ENCODE peak calls at places on chromosomes 4 and X, in eight cellular contexts. H, B, V, C, K, X, L and A are unnamed samples.

GRCh38 chrX:49309401-49309981 is 6.0 kb downstream of the GAGE10 start:
- DNase-seq in L (peak; percentile 52), H (no peak), V (peak; percentile 50), B (no peak), X (peak; percentile 41), K (no peak), C (no peak), A (no peak)

GRCh38 chrX:22395372-22395771 is 122.7 kb downstream of the CBLL2 start:
- DNase-seq in X (peak; percentile 22), C (no peak), L (no peak), K (no peak), V (peak; percentile 58), H (no peak), B (no peak), A (no peak)

GRCh38 chr4:11496313-11496956 is 67.7 kb upstream of the HS3ST1 start:
- DNase-seq in L (no peak), K (peak; percentile 18), B (no peak), H (no peak), C (no peak), X (no peak), V (peak; percentile 37), A (no peak)

GRCh38 chr4:174933083-174933482 is 14.9 kb downstream of the ADAM29 start:
- DNase-seq in X (no peak), L (no peak), V (no peak), C (no peak), K (no peak), H (no peak), B (no peak), A (no peak)

GRCh38 chr4:41360911-41361830 is 104.4 kb downstream of the UCHL1 start:
- DNase-seq in V (peak; percentile 32), L (peak; percentile 75), K (no peak), B (peak; percentile 43), H (peak; percentile 43), C (peak; percentile 66), X (no peak), A (no peak)

GRCh38 chr4:52299120-52299519 is 248.0 kb downstream of the SPATA18 start:
- DNase-seq in K (no peak), X (no peak), C (no peak), V (no peak), H (no peak), L (no peak), B (no peak), A (no peak)

GRCh38 chrX:136237074-136237473 is 14.1 kb downstream of the MAP7D3 start:
- DNase-seq in H (no peak), L (no peak), V (no peak), X (no peak), B (no peak), C (no peak), K (no peak), A (no peak)

GRCh38 chr4:166279261-166279660 is 406.2 kb downstream of the TLL1 start:
- DNase-seq in B (no peak), C (no peak), X (no peak), H (no peak), L (no peak), V (no peak), K (no peak), A (no peak)

GRCh38 chr4:986949-987688 is at the start of gene IDUA:
- DNase-seq in C (peak; percentile 90), B (peak; percentile 85), L (peak; percentile 77), X (peak; percentile 72), K (no peak), H (peak; percentile 90), V (peak; percentile 67), A (peak; percentile 96)

GRCh38 chrX:69424161-69424560 is 80.0 kb upstream of the NALF2 start:
- DNase-seq in C (no peak), V (peak; percentile 31), H (no peak), L (no peak), B (no peak), X (peak; percentile 25), K (no peak), A (no peak)
- TF ChIP-seq CTCF in C (peak; percentile 21), V (peak; percentile 43), H (peak; percentile 6), L (peak; percentile 51), B (no peak), X (peak; percentile 24), K (peak; percentile 18), A (no peak)

GRCh38 chrX:41863343-41864203 is 59.8 kb downstream of the CASK start:
- DNase-seq in X (no peak), H (no peak), L (no peak), V (no peak), K (no peak), C (no peak), B (no peak), A (no peak)
- TF ChIP-seq CTCF in X (no peak), H (no peak), L (no peak), V (no peak), K (no peak), C (no peak), B (no peak), A (no peak)

GRCh38 chrX:71147496-71148277 is 3.0 kb downstream of the NLGN3 start:
- DNase-seq in K (no peak), X (no peak), L (no peak), C (no peak), V (no peak), H (no peak), B (no peak), A (peak; percentile 17)
- TF ChIP-seq CTCF in K (no peak), X (no peak), L (no peak), C (no peak), V (no peak), H (no peak), B (no peak), A (no peak)

GRCh38 chr4:56668267-56668666 is 12.8 kb downstream of the HOPX start:
- DNase-seq in H (peak; percentile 15), V (no peak), K (no peak), L (no peak), X (no peak), C (no peak), B (no peak), A (peak; percentile 39)
- TF ChIP-seq CTCF in H (peak; percentile 39), V (peak; percentile 56), K (peak; percentile 14), L (no peak), X (peak; percentile 54), C (no peak), B (no peak), A (no peak)

GRCh38 chr4:26372525-26373172 is 51.8 kb downstream of the RBPJ start:
- DNase-seq in L (no peak), H (no peak), X (peak; percentile 80), B (no peak), C (no peak), V (peak; percentile 92), K (peak; percentile 90), A (peak; percentile 57)
- TF ChIP-seq CTCF in L (no peak), H (no peak), X (no peak), B (no peak), C (no peak), V (no peak), K (no peak), A (no peak)

DNA sequence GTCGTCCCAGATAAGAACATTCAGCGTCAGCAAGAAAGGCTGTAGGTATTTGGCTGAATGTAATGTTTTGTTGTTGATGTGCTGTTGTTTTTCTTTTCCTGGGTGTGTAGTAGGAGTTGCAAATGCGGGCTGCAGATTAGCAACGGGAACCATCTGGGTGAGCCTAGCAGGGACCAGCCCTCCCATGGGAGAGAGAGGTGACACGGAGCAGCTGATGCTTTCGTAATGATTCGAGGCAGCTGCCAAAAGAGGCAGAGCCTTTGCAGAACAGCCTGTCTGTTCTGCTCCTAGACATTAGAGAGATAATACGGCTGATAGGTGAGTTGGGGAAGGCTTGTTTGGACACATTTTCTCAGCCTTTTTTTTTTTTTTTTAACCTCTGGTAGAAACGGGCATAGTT is 25.3 kb downstream of the ARSF start:
- DNase-seq in B (no peak), K (no peak), V (peak; percentile 13), L (no peak), H (no peak), X (peak; percentile 4), C (no peak), A (no peak)
- TF ChIP-seq CTCF in B (no peak), K (no peak), V (no peak), L (no peak), H (no peak), X (no peak), C (no peak), A (no peak)

GRCh38 chr4:75429208-75429607 is 85.0 kb downstream of the RCHY1 start:
- DNase-seq in B (no peak), H (no peak), V (no peak), K (no peak), C (no peak), X (no peak), L (no peak), A (no peak)

GRCh38 chr4:75434105-75434504 is 80.1 kb downstream of the RCHY1 start:
- DNase-seq in C (no peak), X (no peak), H (no peak), K (no peak), V (no peak), L (no peak), B (no peak), A (no peak)

DNA sequence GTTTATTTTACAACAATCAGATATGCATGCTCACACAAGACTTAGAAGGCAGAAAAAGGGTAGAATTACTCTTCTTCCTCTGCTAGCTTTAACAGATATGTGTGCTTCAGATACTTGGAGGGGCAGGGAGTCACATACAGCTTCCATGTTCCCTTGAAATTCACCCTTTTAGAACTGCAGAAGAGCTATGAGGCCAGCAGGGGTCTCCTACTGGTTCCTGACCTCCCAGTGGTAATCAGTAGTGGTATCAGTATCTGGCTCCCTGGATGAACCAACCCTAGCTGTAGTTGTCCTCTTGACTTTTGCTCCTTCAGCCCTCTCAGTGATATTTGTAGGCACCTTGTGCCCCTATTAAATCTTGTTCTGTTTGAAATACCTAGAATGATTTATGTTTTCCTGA is 81.5 kb downstream of the RCHY1 start:
- DNase-seq in K (no peak), L (no peak), H (no peak), V (peak; percentile 35), B (no peak), X (peak; percentile 4), C (no peak), A (no peak)
- TF ChIP-seq CTCF in K (peak; percentile 34), L (no peak), H (no peak), V (peak; percentile 47), B (no peak), X (peak; percentile 26), C (no peak), A (peak; percentile 34)

DNA sequence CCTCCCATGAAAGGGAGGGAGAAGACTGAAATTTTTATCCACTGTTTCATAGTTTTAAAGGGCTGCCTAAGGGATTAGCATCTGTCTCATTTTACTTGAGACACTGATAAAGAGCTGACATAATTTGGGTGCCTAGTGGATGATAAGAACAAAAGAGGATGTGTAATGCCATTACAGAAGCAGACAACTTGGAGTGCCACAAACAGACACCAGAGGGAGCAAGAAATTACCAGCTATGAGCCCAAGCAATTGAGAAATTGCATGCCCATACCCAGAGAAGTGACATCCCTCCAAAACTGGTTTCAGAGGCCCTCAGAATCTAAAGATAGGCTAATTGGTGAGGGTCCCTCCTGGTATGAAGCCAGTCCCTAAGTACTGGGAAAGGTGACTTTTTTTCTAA is 38.5 kb upstream of the POU3F4 start:
- DNase-seq in X (no peak), H (peak; percentile 9), B (no peak), K (peak; percentile 20), L (no peak), C (no peak), V (peak; percentile 0), A (peak; percentile 9)
- TF ChIP-seq CTCF in X (no peak), H (no peak), B (no peak), K (peak; percentile 67), L (peak; percentile 44), C (no peak), V (no peak), A (peak; percentile 4)